ENCODE peak calls at places on chromosomes 13 and 19, in five cellular contexts. Z, G, H, T and V are unnamed samples.

GRCh38 chr19:31262673-31263308 is 86.4 kb downstream of the TSHZ3 start:
- DNase-seq in Z (no peak), G (no peak), H (no peak), T (no peak), V (no peak)

GRCh38 chr19:16319466-16319865 is 5.2 kb upstream of the KLF2 start:
- DNase-seq in Z (no peak), G (no peak), H (no peak), T (no peak), V (no peak)

GRCh38 chr19:3721131-3721899 is 13.1 kb downstream of the TJP3 start:
- DNase-seq in Z (peak), G (no peak), H (peak), T (peak), V (peak)

GRCh38 chr19:41945135-41945766 is 13.9 kb downstream of the RABAC1 start:
- DNase-seq in Z (no peak), G (peak), H (no peak), T (no peak), V (no peak)

GRCh38 chr19:47711652-47712239 is 1.5 kb upstream of the EHD2 start:
- DNase-seq in Z (no peak), G (no peak), H (peak), T (no peak), V (no peak)

GRCh38 chr19:52336117-52336811 is at the start of gene ZNF610:
- DNase-seq in Z (peak), G (peak), H (peak), T (no peak), V (no peak)

GRCh38 chr13:61824168-61824567 is 408.5 kb upstream of the PCDH20 start:
- DNase-seq in Z (no peak), G (no peak), H (no peak), T (no peak), V (no peak)

GRCh38 chr19:4559569-4559968 is at the start of gene SEMA6B:
- DNase-seq in Z (no peak), G (no peak), H (no peak), T (no peak), V (no peak)

GRCh38 chr13:76379341-76380105 is 506.7 kb downstream of the KCTD12 start:
- DNase-seq in Z (no peak), G (no peak), H (no peak), T (no peak), V (no peak)

GRCh38 chr13:51674276-51674675 is 90.0 kb downstream of the WDFY2 start:
- DNase-seq in Z (no peak), G (no peak), H (no peak), T (no peak), V (no peak)

GRCh38 chr13:34911159-34911558 is 30.9 kb upstream of the NBEA start:
- DNase-seq in Z (no peak), G (no peak), H (no peak), T (no peak), V (no peak)

GRCh38 chr19:28737021-28737525 is 475.9 kb downstream of the UQCRFS1 start:
- DNase-seq in Z (no peak), G (peak), H (peak), T (no peak), V (peak)

GRCh38 chr19:46297700-46298476 is 1.0 kb downstream of the HIF3A start:
- DNase-seq in Z (peak), G (no peak), H (no peak), T (peak), V (no peak)

GRCh38 chr19:52188822-52189744 is 769 bp upstream of the PPP2R1A start:
- DNase-seq in Z (peak), G (no peak), H (no peak), T (peak), V (peak)

GRCh38 chr13:114115796-114116195 is 16.6 kb downstream of the RASA3 start:
- DNase-seq in Z (no peak), G (no peak), H (no peak), T (no peak), V (no peak)

GRCh38 chr13:72839831-72840426 is 58.0 kb downstream of the PIBF1 start:
- DNase-seq in Z (peak), G (peak), H (peak), T (peak), V (peak)

GRCh38 chr19:39212377-39212742 is 8.3 kb upstream of the SYCN start:
- DNase-seq in Z (peak), G (peak), H (no peak), T (peak), V (no peak)

GRCh38 chr19:29029271-29029670 is 183.7 kb downstream of the UQCRFS1 start:
- DNase-seq in Z (no peak), G (no peak), H (no peak), T (no peak), V (no peak)

GRCh38 chr13:19181621-19182485 is at the start of gene TUBA3C:
- DNase-seq in Z (no peak), G (no peak), H (no peak), T (peak), V (no peak)

GRCh38 chr19:46069841-46070341 is 29.1 kb upstream of the IGFL4 start:
- DNase-seq in Z (no peak), G (no peak), H (peak), T (no peak), V (peak)

GRCh38 chr13:73057284-73058025 is 1.4 kb upstream of the KLF5 start:
- DNase-seq in Z (no peak), G (no peak), H (no peak), T (no peak), V (no peak)

GRCh38 chr19:41533691-41534090 is 42.3 kb upstream of the CEACAM21 start:
- DNase-seq in Z (no peak), G (no peak), H (no peak), T (no peak), V (no peak)

GRCh38 chr19:31121501-31121900 is 227.7 kb downstream of the TSHZ3 start:
- DNase-seq in Z (no peak), G (no peak), H (no peak), T (no peak), V (no peak)

GRCh38 chr19:42282036-42282762 is 13.1 kb downstream of the CIC start:
- DNase-seq in Z (peak), G (no peak), H (no peak), T (no peak), V (no peak)

GRCh38 chr13:77696006-77696862 is 1.3 kb upstream of the SLAIN1 start:
- DNase-seq in Z (no peak), G (no peak), H (no peak), T (peak), V (no peak)

GRCh38 chr13:77693449-77693940 is 4.0 kb upstream of the SLAIN1 start:
- DNase-seq in Z (no peak), G (no peak), H (no peak), T (no peak), V (no peak)

GRCh38 chr13:77691871-77692270 is 5.6 kb upstream of the SLAIN1 start:
- DNase-seq in Z (no peak), G (no peak), H (no peak), T (no peak), V (no peak)

GRCh38 chr13:77696863-77697207 is 652 bp upstream of the SLAIN1 start:
- DNase-seq in Z (no peak), G (no peak), H (no peak), T (no peak), V (no peak)

GRCh38 chr13:77692746-77693448 is 4.6 kb upstream of the SLAIN1 start:
- DNase-seq in Z (no peak), G (no peak), H (peak), T (no peak), V (no peak)
- TF ChIP-seq USF2 in Z (no peak), G (no peak), H (no peak), T (no peak), V (no peak)

DNA sequence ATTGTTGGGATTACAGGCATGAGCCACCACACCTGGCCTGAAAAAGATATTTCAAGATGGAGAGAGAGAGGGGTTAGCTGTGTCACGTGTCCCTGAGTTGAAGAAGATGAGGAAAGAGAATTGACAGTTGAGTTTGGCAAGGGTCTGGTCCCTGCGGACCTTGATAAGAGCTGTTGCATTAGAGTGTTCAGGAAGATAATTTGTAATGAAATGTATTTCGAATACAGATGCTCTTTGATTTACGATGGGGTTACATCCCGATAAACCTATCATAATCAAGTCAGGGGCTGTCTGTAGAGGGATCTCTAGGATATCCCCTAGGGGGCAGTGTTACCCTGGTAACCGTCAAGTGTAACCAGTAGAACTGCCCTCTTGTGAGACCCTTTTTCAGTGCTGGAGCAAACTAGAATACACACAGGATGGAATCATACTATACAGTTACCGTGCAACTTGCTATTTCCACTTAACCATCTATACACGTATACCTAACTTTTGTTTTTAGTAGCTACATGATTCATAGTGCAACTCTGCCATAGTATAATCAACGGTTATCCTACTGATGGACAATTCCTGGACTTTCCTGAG is 1.5 kb upstream of the ELOF1 start:
- DNase-seq in Z (peak), G (peak), H (peak), T (peak), V (no peak)
- TF ChIP-seq POLR2A in Z (no peak), G (no peak), H (no peak), T (peak), V (no peak)

GRCh38 chr19:11578342-11579142 is 1.1 kb upstream of the ACP5 start:
- DNase-seq in Z (peak), G (no peak), H (peak), T (peak), V (no peak)

GRCh38 chr19:11570039-11570462 is 7.4 kb downstream of the ACP5 start:
- DNase-seq in Z (no peak), G (no peak), H (no peak), T (peak), V (no peak)

GRCh38 chr19:11576186-11576585 is 1.3 kb downstream of the ACP5 start:
- DNase-seq in Z (no peak), G (no peak), H (no peak), T (no peak), V (no peak)

GRCh38 chr19:11577451-11578341 is at the start of gene ACP5:
- DNase-seq in Z (peak), G (no peak), H (no peak), T (peak), V (no peak)

GRCh38 chr19:11574689-11575088 is 2.8 kb downstream of the ACP5 start:
- DNase-seq in Z (no peak), G (no peak), H (no peak), T (no peak), V (no peak)
- TF ChIP-seq EP300 in Z (no peak), G (peak), H (no peak), T (no peak), V (no peak)

GRCh38 chr19:18377026-18377425 is 8.9 kb upstream of the GDF15 start:
- DNase-seq in Z (no peak), G (no peak), H (no peak), T (no peak), V (peak)

GRCh38 chr19:18385359-18385674 is 641 bp upstream of the GDF15 start:
- DNase-seq in Z (no peak), G (no peak), H (no peak), T (no peak), V (no peak)

GRCh38 chr19:18384775-18385174 is 1.2 kb upstream of the GDF15 start:
- DNase-seq in Z (no peak), G (no peak), H (no peak), T (no peak), V (no peak)

GRCh38 chr19:18380843-18381242 is 5.1 kb upstream of the GDF15 start:
- DNase-seq in Z (no peak), G (no peak), H (no peak), T (no peak), V (no peak)

DNA sequence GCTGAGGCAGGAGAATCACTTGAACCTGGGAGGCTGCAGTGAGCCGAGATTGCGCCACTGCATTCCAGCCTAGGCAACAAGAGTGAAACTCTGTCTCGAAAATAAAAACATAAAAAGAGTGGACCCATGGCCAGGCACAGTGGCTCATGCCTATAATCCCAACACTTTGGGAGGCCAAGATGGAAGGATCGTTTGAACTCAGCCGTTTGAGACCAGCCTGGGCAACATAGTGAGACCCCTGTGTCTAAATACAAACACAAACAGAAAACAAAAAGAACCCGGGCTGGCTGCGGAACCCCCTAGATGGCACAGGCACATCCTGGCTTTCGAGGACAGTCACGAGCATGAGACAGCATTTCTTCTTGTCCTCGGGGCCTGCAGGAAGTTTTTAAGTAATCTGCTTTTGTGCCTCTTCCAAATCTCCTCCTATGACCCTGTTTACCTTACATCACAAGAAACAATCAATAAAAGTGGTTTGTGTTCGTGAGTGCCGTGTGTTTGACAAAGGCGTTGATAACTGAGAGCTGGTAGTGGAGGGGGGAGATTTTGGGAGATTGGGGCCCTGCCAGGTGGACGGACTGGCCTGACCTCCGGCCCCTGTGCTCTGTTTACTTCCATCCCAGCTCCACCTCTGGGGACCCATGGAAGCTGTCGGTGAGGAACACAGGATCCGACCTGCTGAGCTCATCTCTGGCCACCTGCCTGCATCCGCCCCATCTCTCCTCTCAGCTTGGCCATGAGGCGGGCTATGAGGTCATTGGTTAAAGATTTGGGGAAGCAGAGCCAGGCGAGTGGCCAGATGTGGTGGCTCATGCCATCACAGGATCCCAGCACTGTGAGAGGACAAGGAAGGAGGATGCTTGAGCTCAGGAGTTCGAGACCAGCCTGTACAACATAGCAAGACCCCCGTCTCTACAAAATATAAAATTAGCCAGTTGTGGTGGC is 5.9 kb upstream of the GDF15 start:
- DNase-seq in Z (no peak), G (no peak), H (peak), T (peak), V (peak)
- TF ChIP-seq USF2 in Z (no peak), G (no peak), H (no peak), T (no peak), V (no peak)

DNA sequence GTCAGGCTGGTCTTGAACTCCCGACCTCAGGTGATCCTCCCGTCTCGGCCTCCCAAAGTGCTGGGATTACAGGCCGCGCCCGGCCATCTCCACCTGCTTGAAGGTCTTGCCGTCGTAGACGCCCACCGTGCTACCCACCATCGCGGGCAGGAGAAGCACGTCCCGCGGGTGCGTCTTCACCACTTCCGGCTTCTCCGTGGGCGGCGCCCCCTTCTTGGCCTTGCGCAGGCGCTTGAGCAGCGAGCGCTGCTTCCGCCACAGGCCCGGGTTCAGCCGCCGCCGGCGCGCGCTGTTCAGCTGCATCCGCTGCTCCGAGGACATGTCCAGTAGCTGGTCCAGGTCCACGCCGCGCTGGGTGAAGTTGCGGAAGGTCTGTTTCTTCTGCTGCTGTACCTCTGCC is 21.6 kb downstream of the EFNA2 start:
- DNase-seq in Z (no peak), G (no peak), H (no peak), T (peak), V (no peak)
- TF ChIP-seq POLR2A in Z (no peak), G (peak), H (no peak), T (peak), V (no peak)

GRCh38 chr13:108911807-108912206 is 282.4 kb downstream of the MYO16 start:
- DNase-seq in Z (no peak), G (no peak), H (no peak), T (no peak), V (no peak)

GRCh38 chr13:108919036-108919907 is 289.9 kb downstream of the MYO16 start:
- DNase-seq in Z (no peak), G (no peak), H (no peak), T (no peak), V (peak)

GRCh38 chr13:108915095-108915633 is 285.8 kb downstream of the MYO16 start:
- DNase-seq in Z (no peak), G (no peak), H (peak), T (no peak), V (peak)

GRCh38 chr13:108917581-108917980 is 288.2 kb downstream of the MYO16 start:
- DNase-seq in Z (no peak), G (no peak), H (no peak), T (no peak), V (no peak)

DNA sequence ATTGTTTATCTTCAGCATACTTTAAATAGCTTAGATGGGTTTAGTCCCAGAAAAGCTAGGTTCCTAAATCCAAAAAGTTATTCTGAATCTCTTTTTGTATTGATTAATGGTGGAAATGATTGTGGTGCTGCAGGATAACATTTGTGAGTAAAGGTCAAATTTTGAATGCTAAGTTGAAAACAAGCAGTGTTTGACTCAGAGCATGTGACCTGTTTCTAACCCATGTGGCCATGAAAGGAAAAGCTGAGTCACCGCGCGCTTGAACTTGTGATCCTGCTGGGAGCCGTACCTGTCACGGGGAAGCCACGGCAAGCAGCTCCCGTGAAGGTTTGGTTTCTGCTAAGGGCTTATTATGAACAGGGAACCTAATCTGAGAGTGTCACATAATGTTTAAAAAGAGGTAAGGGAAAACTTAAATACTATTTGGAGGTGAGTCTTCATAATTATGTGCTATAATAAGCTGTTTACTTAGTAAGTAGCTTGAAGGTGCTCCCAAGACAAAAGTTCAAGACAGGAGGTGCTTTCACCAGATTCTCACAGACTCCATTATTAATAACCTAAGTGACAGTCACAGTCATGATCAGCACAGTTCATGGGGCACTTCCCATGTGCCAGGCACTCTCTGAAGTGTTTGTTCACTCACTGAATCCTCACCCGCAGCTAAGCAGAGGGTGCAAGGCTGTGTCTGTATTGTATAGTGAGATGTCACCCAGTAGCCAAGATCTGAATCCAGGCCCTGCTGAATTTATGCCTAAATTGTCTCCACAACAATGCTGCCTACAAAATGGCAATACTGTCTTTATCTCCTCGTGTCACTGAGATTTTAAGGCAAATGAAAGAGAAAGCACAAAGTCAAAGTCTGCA is 286.5 kb downstream of the MYO16 start:
- DNase-seq in Z (no peak), G (peak), H (peak), T (peak), V (peak)
- TF ChIP-seq EP300 in Z (no peak), G (peak), H (no peak), T (peak), V (no peak)

DNA sequence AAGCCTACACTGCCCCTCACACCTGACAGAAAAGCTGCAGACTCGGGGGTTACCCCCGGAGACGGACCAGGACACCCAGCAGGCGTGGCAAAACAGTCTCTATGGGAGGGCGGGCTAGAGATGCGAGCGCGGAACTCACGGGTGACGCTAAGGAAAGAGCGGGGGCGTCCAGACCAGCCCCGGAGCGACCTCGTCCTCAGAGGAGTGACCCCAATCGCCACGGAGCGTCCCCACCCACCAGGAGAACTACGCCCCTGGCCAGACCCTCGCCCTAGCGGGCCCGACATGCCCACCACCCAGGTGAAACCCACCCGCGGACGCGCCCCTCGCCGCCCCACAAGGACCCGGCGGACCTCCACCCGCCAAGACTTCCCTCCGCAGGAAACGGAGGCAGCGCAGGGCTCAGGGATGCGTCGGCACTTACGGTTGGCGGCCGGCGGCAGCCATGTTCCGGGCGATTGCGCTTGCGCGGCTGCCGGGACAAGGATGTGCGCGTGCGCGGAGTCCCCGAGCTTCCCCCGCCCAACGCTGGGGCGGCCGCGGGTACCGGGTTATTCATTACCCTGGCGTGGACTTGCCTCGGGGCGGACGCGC is at the start of gene ZNF329:
- DNase-seq in Z (peak), G (peak), H (peak), T (peak), V (peak)
- TF ChIP-seq USF2 in Z (no peak), G (no peak), H (no peak), T (no peak), V (no peak)

GRCh38 chr13:80341098-80341701 is at the start of gene SPRY2:
- DNase-seq in Z (peak), G (no peak), H (peak), T (peak), V (peak)
- TF ChIP-seq POLR2A in Z (peak), G (no peak), H (peak), T (peak), V (peak)

GRCh38 chr13:48624858-48625257 is 28.9 kb upstream of the CYSLTR2 start:
- DNase-seq in Z (no peak), G (no peak), H (no peak), T (no peak), V (no peak)
- TF ChIP-seq EP300 in Z (no peak), G (no peak), H (no peak), T (no peak), V (no peak)

GRCh38 chr19:21902596-21902995 is 66.6 kb upstream of the ZNF43 start:
- DNase-seq in Z (no peak), G (no peak), H (no peak), T (no peak), V (no peak)
- TF ChIP-seq USF2 in Z (no peak), G (no peak), H (no peak), T (no peak), V (no peak)